ENCODE peak calls at places on chromosomes 12 and 14, in nine cellular contexts. Y, G, D, O, W, Q, P, V and N are unnamed samples.
A peak's percentile ranks its signal among the peaks of the same experiment; 100 is the strongest.

GRCh38 chr14:70934502-70935134 is 27.4 kb downstream of the PCNX1 start:
- DNase-seq in Y (no peak), G (no peak), D (no peak), O (peak; percentile 23), W (peak; percentile 55), Q (no peak), P (peak; percentile 69), V (no peak), N (no peak)

GRCh38 chr14:95463173-95463901 is 53.1 kb downstream of the SYNE3 start:
- DNase-seq in Y (no peak), G (peak; percentile 46), D (no peak), O (no peak), W (no peak), Q (peak; percentile 99), P (no peak), V (peak; percentile 95), N (no peak)

GRCh38 chr12:14239350-14239934 is 126.0 kb upstream of the ATF7IP start:
- DNase-seq in Y (no peak), G (peak; percentile 8), D (no peak), O (peak; percentile 51), W (peak; percentile 65), Q (no peak), P (no peak), V (peak; percentile 71), N (peak; percentile 45)

GRCh38 chr14:105388110-105388951 is 10.0 kb upstream of the TEX22 start:
- DNase-seq in Y (no peak), G (no peak), D (no peak), O (no peak), W (no peak), Q (no peak), P (no peak), V (no peak), N (no peak)

GRCh38 chr12:67193705-67194104 is 75.5 kb upstream of the CAND1 start:
- DNase-seq in Y (no peak), G (peak; percentile 1), D (peak; percentile 56), O (peak; percentile 15), W (no peak), Q (no peak), P (no peak), V (peak; percentile 36), N (no peak)

GRCh38 chr12:64729909-64730584 is 29.2 kb downstream of the GNS start:
- DNase-seq in Y (no peak), G (no peak), D (no peak), O (peak; percentile 16), W (no peak), Q (no peak), P (no peak), V (peak; percentile 45), N (no peak)

GRCh38 chr12:26863515-26863914 is 30.5 kb upstream of the ITPR2 start:
- DNase-seq in Y (no peak), G (no peak), D (no peak), O (no peak), W (no peak), Q (no peak), P (no peak), V (peak; percentile 26), N (no peak)

GRCh38 chr12:51924551-51925399 is 17.5 kb downstream of the ACVRL1 start:
- DNase-seq in Y (no peak), G (no peak), D (no peak), O (peak; percentile 54), W (no peak), Q (no peak), P (no peak), V (no peak), N (no peak)

GRCh38 chr14:29548948-29549370 is 378.7 kb downstream of the PRKD1 start:
- DNase-seq in Y (no peak), G (no peak), D (no peak), O (peak; percentile 33), W (peak; percentile 66), Q (peak; percentile 41), P (peak; percentile 49), V (peak; percentile 58), N (peak; percentile 23)

GRCh38 chr12:124618291-124618902 is 51.0 kb upstream of the NCOR2 start:
- DNase-seq in Y (no peak), G (no peak), D (no peak), O (no peak), W (no peak), Q (no peak), P (no peak), V (no peak), N (no peak)

GRCh38 chr12:30753233-30753632 is 1.5 kb downstream of the CAPRIN2 start:
- DNase-seq in Y (no peak), G (no peak), D (peak; percentile 45), O (peak; percentile 34), W (peak; percentile 21), Q (no peak), P (no peak), V (peak; percentile 7), N (peak; percentile 64)

GRCh38 chr12:68675098-68675842 is 11.5 kb upstream of the NUP107 start:
- DNase-seq in Y (peak; percentile 32), G (peak; percentile 74), D (peak; percentile 27), O (no peak), W (no peak), Q (no peak), P (no peak), V (no peak), N (no peak)

GRCh38 chr12:43332977-43333649 is 218.9 kb downstream of the ADAMTS20 start:
- DNase-seq in Y (no peak), G (no peak), D (no peak), O (no peak), W (no peak), Q (no peak), P (no peak), V (no peak), N (peak; percentile 53)

GRCh38 chr12:60052483-60052882 is 456.7 kb downstream of the SLC16A7 start:
- DNase-seq in Y (no peak), G (no peak), D (no peak), O (no peak), W (peak; percentile 3), Q (no peak), P (no peak), V (no peak), N (no peak)

GRCh38 chr12:79083181-79083580 is 218.6 kb downstream of the SYT1 start:
- DNase-seq in Y (no peak), G (no peak), D (no peak), O (no peak), W (no peak), Q (peak; percentile 7), P (no peak), V (no peak), N (no peak)

GRCh38 chr14:68285421-68286179 is 466.0 kb downstream of the RAD51B start:
- DNase-seq in Y (peak; percentile 34), G (peak; percentile 29), D (no peak), O (no peak), W (no peak), Q (no peak), P (no peak), V (no peak), N (no peak)